ENCODE peak calls at places on chromosomes 4 and X, in eight cellular contexts. One of them, this sample, is unnamed.

GRCh38 chrX:55161581-55161980 is 58.6 kb upstream of the PAGE5 start:
- DNase-seq in HCT116: no peak
- DNase-seq in SK-N-SH: no peak
- DNase-seq in GM23338: peak
- DNase-seq in HepG2: no peak
- DNase-seq in A549: no peak
- DNase-seq in K562: no peak
- DNase-seq in Panc1: no peak
- DNase-seq in this sample: no peak

GRCh38 chr4:35673137-35673536 is 571.2 kb downstream of the ARAP2 start:
- DNase-seq in HCT116: no peak
- DNase-seq in A549: no peak
- DNase-seq in HepG2: no peak
- DNase-seq in GM23338: no peak
- DNase-seq in K562: no peak
- DNase-seq in SK-N-SH: no peak
- DNase-seq in Panc1: no peak
- DNase-seq in this sample: no peak

GRCh38 chr4:38099908-38100407 is 139.8 kb downstream of the PTTG2 start:
- DNase-seq in GM23338: no peak
- DNase-seq in HepG2: no peak
- DNase-seq in A549: no peak
- DNase-seq in HCT116: no peak
- DNase-seq in SK-N-SH: no peak
- DNase-seq in K562: no peak
- DNase-seq in Panc1: no peak
- DNase-seq in this sample: no peak

GRCh38 chrX:40096395-40097091 is 1.2 kb downstream of the BCOR start:
- DNase-seq in GM23338: no peak
- DNase-seq in HepG2: no peak
- DNase-seq in Panc1: no peak
- DNase-seq in K562: peak
- DNase-seq in HCT116: no peak
- DNase-seq in A549: peak
- DNase-seq in SK-N-SH: peak
- DNase-seq in this sample: peak

GRCh38 chr4:126627255-126627654 is 1005.5 kb upstream of the INTU start:
- DNase-seq in Panc1: no peak
- DNase-seq in A549: no peak
- DNase-seq in SK-N-SH: peak
- DNase-seq in HCT116: peak
- DNase-seq in K562: peak
- DNase-seq in HepG2: no peak
- DNase-seq in GM23338: peak
- DNase-seq in this sample: no peak

GRCh38 chrX:9829308-9830267 is 43.4 kb downstream of the SHROOM2 start:
- DNase-seq in SK-N-SH: no peak
- DNase-seq in HCT116: peak
- DNase-seq in HepG2: no peak
- DNase-seq in GM23338: no peak
- DNase-seq in Panc1: no peak
- DNase-seq in A549: peak
- DNase-seq in K562: no peak
- DNase-seq in this sample: no peak

GRCh38 chr4:6017030-6017429 is 1.2 kb downstream of the C4orf50 start:
- DNase-seq in GM23338: no peak
- DNase-seq in K562: no peak
- DNase-seq in Panc1: no peak
- DNase-seq in HCT116: no peak
- DNase-seq in HepG2: peak
- DNase-seq in A549: no peak
- DNase-seq in SK-N-SH: no peak
- DNase-seq in this sample: no peak

GRCh38 chr4:75099321-75099720 is 166.4 kb downstream of the PARM1 start:
- DNase-seq in Panc1: no peak
- DNase-seq in A549: no peak
- DNase-seq in HepG2: no peak
- DNase-seq in GM23338: no peak
- DNase-seq in K562: no peak
- DNase-seq in HCT116: no peak
- DNase-seq in SK-N-SH: no peak
- DNase-seq in this sample: no peak

GRCh38 chr4:13054410-13054970 is 429.6 kb downstream of the RAB28 start:
- DNase-seq in K562: no peak
- DNase-seq in Panc1: no peak
- DNase-seq in SK-N-SH: no peak
- DNase-seq in A549: no peak
- DNase-seq in HepG2: no peak
- DNase-seq in GM23338: no peak
- DNase-seq in HCT116: no peak
- DNase-seq in this sample: no peak

GRCh38 chr4:2048831-2049230 is 10.3 kb upstream of the NAT8L start:
- DNase-seq in A549: no peak
- DNase-seq in K562: no peak
- DNase-seq in GM23338: no peak
- DNase-seq in Panc1: no peak
- DNase-seq in HCT116: no peak
- DNase-seq in SK-N-SH: no peak
- DNase-seq in HepG2: no peak
- DNase-seq in this sample: no peak

GRCh38 chr4:155442267-155443105 is 65.7 kb upstream of the MAP9 start:
- DNase-seq in HepG2: peak
- DNase-seq in A549: peak
- DNase-seq in GM23338: peak
- DNase-seq in K562: peak
- DNase-seq in HCT116: peak
- DNase-seq in SK-N-SH: peak
- DNase-seq in Panc1: peak
- DNase-seq in this sample: peak

GRCh38 chr4:143344774-143345173 is 8.1 kb downstream of the GAB1 start:
- DNase-seq in GM23338: no peak
- DNase-seq in SK-N-SH: no peak
- DNase-seq in HCT116: no peak
- DNase-seq in Panc1: no peak
- DNase-seq in K562: peak
- DNase-seq in A549: no peak
- DNase-seq in HepG2: no peak
- DNase-seq in this sample: no peak

GRCh38 chr4:145525291-145525740 is 43.7 kb downstream of the SMAD1 start:
- DNase-seq in HCT116: no peak
- DNase-seq in K562: no peak
- DNase-seq in A549: no peak
- DNase-seq in Panc1: no peak
- DNase-seq in HepG2: no peak
- DNase-seq in SK-N-SH: peak
- DNase-seq in GM23338: no peak
- DNase-seq in this sample: no peak

GRCh38 chr4:76782837-76783236 is 115.1 kb downstream of the SOWAHB start:
- DNase-seq in A549: no peak
- DNase-seq in HepG2: no peak
- DNase-seq in Panc1: no peak
- DNase-seq in HCT116: no peak
- DNase-seq in GM23338: peak
- DNase-seq in K562: no peak
- DNase-seq in SK-N-SH: no peak
- DNase-seq in this sample: no peak

GRCh38 chrX:121260568-121261240 is 213.3 kb downstream of the GLUD2 start:
- DNase-seq in HCT116: no peak
- DNase-seq in K562: no peak
- DNase-seq in SK-N-SH: no peak
- DNase-seq in A549: no peak
- DNase-seq in Panc1: no peak
- DNase-seq in HepG2: no peak
- DNase-seq in GM23338: no peak
- DNase-seq in this sample: no peak
- TF ChIP-seq REST in HCT116: no peak
- TF ChIP-seq REST in K562: no peak
- TF ChIP-seq REST in SK-N-SH: no peak
- TF ChIP-seq REST in A549: no peak
- TF ChIP-seq REST in Panc1: no peak
- TF ChIP-seq REST in HepG2: no peak
- TF ChIP-seq REST in GM23338: no peak
- TF ChIP-seq REST in this sample: no peak

GRCh38 chr4:15717647-15718416 is 15.0 kb downstream of the BST1 start:
- DNase-seq in HepG2: no peak
- DNase-seq in Panc1: no peak
- DNase-seq in SK-N-SH: no peak
- DNase-seq in GM23338: no peak
- DNase-seq in K562: no peak
- DNase-seq in A549: no peak
- DNase-seq in HCT116: no peak
- DNase-seq in this sample: no peak
- H3K4me3 ChIP-seq in HepG2: no peak
- H3K4me3 ChIP-seq in Panc1: no peak
- H3K4me3 ChIP-seq in SK-N-SH: no peak
- H3K4me3 ChIP-seq in GM23338: no peak
- H3K4me3 ChIP-seq in K562: no peak
- H3K4me3 ChIP-seq in A549: no peak
- H3K4me3 ChIP-seq in HCT116: no peak
- H3K4me3 ChIP-seq in this sample: no peak

GRCh38 chr4:101451086-101451485 is 103.8 kb upstream of the PPP3CA start:
- DNase-seq in K562: no peak
- DNase-seq in HCT116: no peak
- DNase-seq in Panc1: no peak
- DNase-seq in GM23338: no peak
- DNase-seq in A549: no peak
- DNase-seq in HepG2: no peak
- DNase-seq in SK-N-SH: no peak
- DNase-seq in this sample: no peak
- TF ChIP-seq CTCF in K562: no peak
- TF ChIP-seq CTCF in HCT116: no peak
- TF ChIP-seq CTCF in Panc1: no peak
- TF ChIP-seq CTCF in GM23338: no peak
- TF ChIP-seq CTCF in A549: no peak
- TF ChIP-seq CTCF in HepG2: no peak
- TF ChIP-seq CTCF in SK-N-SH: no peak
- TF ChIP-seq CTCF in this sample: no peak

GRCh38 chr4:173040200-173040599 is 128.4 kb upstream of the GALNT7 start:
- DNase-seq in K562: no peak
- DNase-seq in HepG2: no peak
- DNase-seq in HCT116: no peak
- DNase-seq in A549: no peak
- DNase-seq in SK-N-SH: no peak
- DNase-seq in GM23338: no peak
- DNase-seq in Panc1: no peak
- DNase-seq in this sample: peak
- TF ChIP-seq REST in K562: no peak
- TF ChIP-seq REST in HepG2: no peak
- TF ChIP-seq REST in HCT116: no peak
- TF ChIP-seq REST in A549: no peak
- TF ChIP-seq REST in SK-N-SH: no peak
- TF ChIP-seq REST in GM23338: no peak
- TF ChIP-seq REST in Panc1: no peak
- TF ChIP-seq REST in this sample: no peak

GRCh38 chrX:125203737-125204578 is 115.7 kb upstream of the TEX13C start:
- DNase-seq in HepG2: no peak
- DNase-seq in K562: peak
- DNase-seq in SK-N-SH: peak
- DNase-seq in A549: no peak
- DNase-seq in GM23338: peak
- DNase-seq in HCT116: no peak
- DNase-seq in Panc1: no peak
- DNase-seq in this sample: no peak
- H3K4me3 ChIP-seq in HepG2: no peak
- H3K4me3 ChIP-seq in K562: peak
- H3K4me3 ChIP-seq in SK-N-SH: no peak
- H3K4me3 ChIP-seq in A549: peak
- H3K4me3 ChIP-seq in GM23338: peak
- H3K4me3 ChIP-seq in HCT116: no peak
- H3K4me3 ChIP-seq in Panc1: peak
- H3K4me3 ChIP-seq in this sample: peak

This sample was measured in HL-60.